ENCODE peak calls at places on chromosomes 3 and 15, in four cellular contexts. One of them, this sample, is unnamed.

GRCh38 chr15:81338422-81339007 is 14.6 kb upstream of the STARD5 start:
- DNase-seq in DMS 273 treated with DMSO at 0.1 percent for 48 hours: no peak
- DNase-seq in esophagus squamous epithelium: no peak
- DNase-seq in right cardiac atrium: peak
- DNase-seq in this sample: no peak

GRCh38 chr3:157999246-157999645 is 107.0 kb downstream of the SHOX2 start:
- DNase-seq in DMS 273 treated with DMSO at 0.1 percent for 48 hours: no peak
- DNase-seq in esophagus squamous epithelium: no peak
- DNase-seq in right cardiac atrium: no peak
- DNase-seq in this sample: no peak

GRCh38 chr3:190229632-190230424 is 92.4 kb downstream of the CLDN1 start:
- DNase-seq in DMS 273 treated with DMSO at 0.1 percent for 48 hours: no peak
- DNase-seq in esophagus squamous epithelium: no peak
- DNase-seq in right cardiac atrium: no peak
- DNase-seq in this sample: no peak

GRCh38 chr3:71987089-71987735 is 202.3 kb upstream of the PROK2 start:
- DNase-seq in DMS 273 treated with DMSO at 0.1 percent for 48 hours: no peak
- DNase-seq in esophagus squamous epithelium: no peak
- DNase-seq in right cardiac atrium: no peak
- DNase-seq in this sample: no peak

GRCh38 chr3:116285781-116286180 is 159.5 kb downstream of the LSAMP start:
- DNase-seq in DMS 273 treated with DMSO at 0.1 percent for 48 hours: no peak
- DNase-seq in esophagus squamous epithelium: no peak
- DNase-seq in right cardiac atrium: no peak
- DNase-seq in this sample: no peak

GRCh38 chr3:76930712-76931111 is 109.2 kb upstream of the ROBO2 start:
- DNase-seq in DMS 273 treated with DMSO at 0.1 percent for 48 hours: no peak
- DNase-seq in esophagus squamous epithelium: no peak
- DNase-seq in right cardiac atrium: no peak
- DNase-seq in this sample: no peak

GRCh38 chr15:83809345-83809744 is 155.4 kb downstream of the ADAMTSL3 start:
- DNase-seq in DMS 273 treated with DMSO at 0.1 percent for 48 hours: no peak
- DNase-seq in esophagus squamous epithelium: no peak
- DNase-seq in right cardiac atrium: no peak
- DNase-seq in this sample: no peak

GRCh38 chr3:8629151-8630021 is 15.2 kb downstream of the SSUH2 start:
- DNase-seq in DMS 273 treated with DMSO at 0.1 percent for 48 hours: no peak
- DNase-seq in esophagus squamous epithelium: no peak
- DNase-seq in right cardiac atrium: no peak
- DNase-seq in this sample: no peak

GRCh38 chr3:162704991-162705390 is 1208.4 kb downstream of the OTOL1 start:
- DNase-seq in DMS 273 treated with DMSO at 0.1 percent for 48 hours: no peak
- DNase-seq in esophagus squamous epithelium: no peak
- DNase-seq in right cardiac atrium: no peak
- DNase-seq in this sample: no peak

GRCh38 chr3:107674371-107674770 is 151.6 kb downstream of the BBX start:
- DNase-seq in DMS 273 treated with DMSO at 0.1 percent for 48 hours: no peak
- DNase-seq in esophagus squamous epithelium: no peak
- DNase-seq in right cardiac atrium: peak
- DNase-seq in this sample: no peak

GRCh38 chr15:66997212-66997611 is 68.2 kb upstream of the SMAD3 start:
- DNase-seq in DMS 273 treated with DMSO at 0.1 percent for 48 hours: no peak
- DNase-seq in esophagus squamous epithelium: no peak
- DNase-seq in right cardiac atrium: no peak
- DNase-seq in this sample: no peak

GRCh38 chr3:174408310-174408709 is 450.8 kb upstream of the NAALADL2 start:
- DNase-seq in DMS 273 treated with DMSO at 0.1 percent for 48 hours: no peak
- DNase-seq in esophagus squamous epithelium: no peak
- DNase-seq in right cardiac atrium: no peak
- DNase-seq in this sample: no peak

GRCh38 chr3:108153451-108153981 is 62.7 kb upstream of the CD47 start:
- DNase-seq in DMS 273 treated with DMSO at 0.1 percent for 48 hours: peak
- DNase-seq in esophagus squamous epithelium: no peak
- DNase-seq in right cardiac atrium: no peak
- DNase-seq in this sample: no peak

GRCh38 chr15:54482251-54482650 is 504.0 kb downstream of the UNC13C start:
- DNase-seq in DMS 273 treated with DMSO at 0.1 percent for 48 hours: no peak
- DNase-seq in esophagus squamous epithelium: no peak
- DNase-seq in right cardiac atrium: no peak
- DNase-seq in this sample: no peak

GRCh38 chr3:149638401-149639092 is 19.3 kb downstream of the WWTR1 start:
- DNase-seq in DMS 273 treated with DMSO at 0.1 percent for 48 hours: no peak
- DNase-seq in esophagus squamous epithelium: no peak
- DNase-seq in right cardiac atrium: no peak
- DNase-seq in this sample: no peak

GRCh38 chr3:88005066-88005465 is 53.7 kb downstream of the CGGBP1 start:
- DNase-seq in DMS 273 treated with DMSO at 0.1 percent for 48 hours: no peak
- DNase-seq in esophagus squamous epithelium: no peak
- DNase-seq in right cardiac atrium: no peak
- DNase-seq in this sample: no peak

GRCh38 chr3:45180051-45180450 is 33.9 kb upstream of the CDCP1 start:
- DNase-seq in DMS 273 treated with DMSO at 0.1 percent for 48 hours: no peak
- DNase-seq in esophagus squamous epithelium: no peak
- DNase-seq in right cardiac atrium: no peak
- DNase-seq in this sample: no peak

GRCh38 chr15:86653344-86654192 is 573.9 kb downstream of the AGBL1 start:
- DNase-seq in DMS 273 treated with DMSO at 0.1 percent for 48 hours: no peak
- DNase-seq in esophagus squamous epithelium: no peak
- DNase-seq in right cardiac atrium: no peak
- DNase-seq in this sample: no peak

GRCh38 chr15:95742836-95743235 is 587.7 kb upstream of the NR2F2 start:
- DNase-seq in DMS 273 treated with DMSO at 0.1 percent for 48 hours: no peak
- DNase-seq in esophagus squamous epithelium: no peak
- DNase-seq in right cardiac atrium: peak
- DNase-seq in this sample: no peak

GRCh38 chr3:108394016-108394415 is 97.7 kb downstream of the HHLA2 start:
- DNase-seq in DMS 273 treated with DMSO at 0.1 percent for 48 hours: no peak
- DNase-seq in esophagus squamous epithelium: no peak
- DNase-seq in right cardiac atrium: no peak
- DNase-seq in this sample: no peak

GRCh38 chr15:39756806-39757522 is 25.7 kb downstream of the FSIP1 start:
- DNase-seq in DMS 273 treated with DMSO at 0.1 percent for 48 hours: peak
- DNase-seq in esophagus squamous epithelium: no peak
- DNase-seq in right cardiac atrium: no peak
- DNase-seq in this sample: no peak

GRCh38 chr3:121997372-121997771 is 24.7 kb downstream of the ILDR1 start:
- DNase-seq in DMS 273 treated with DMSO at 0.1 percent for 48 hours: no peak
- DNase-seq in esophagus squamous epithelium: no peak
- DNase-seq in right cardiac atrium: no peak
- DNase-seq in this sample: no peak

GRCh38 chr3:72265661-72266370 is 480.9 kb upstream of the PROK2 start:
- DNase-seq in DMS 273 treated with DMSO at 0.1 percent for 48 hours: no peak
- DNase-seq in esophagus squamous epithelium: no peak
- DNase-seq in right cardiac atrium: no peak
- DNase-seq in this sample: no peak

GRCh38 chr15:39066677-39067076 is 502.1 kb upstream of the RASGRP1 start:
- DNase-seq in DMS 273 treated with DMSO at 0.1 percent for 48 hours: no peak
- DNase-seq in esophagus squamous epithelium: no peak
- DNase-seq in right cardiac atrium: no peak
- DNase-seq in this sample: no peak

GRCh38 chr3:195549931-195550519 is 6.9 kb upstream of the PPP1R2 start:
- DNase-seq in DMS 273 treated with DMSO at 0.1 percent for 48 hours: no peak
- DNase-seq in esophagus squamous epithelium: no peak
- DNase-seq in right cardiac atrium: peak
- DNase-seq in this sample: no peak

GRCh38 chr3:4196748-4197147 is 106.4 kb upstream of the SETMAR start:
- DNase-seq in DMS 273 treated with DMSO at 0.1 percent for 48 hours: no peak
- DNase-seq in esophagus squamous epithelium: no peak
- DNase-seq in right cardiac atrium: no peak
- DNase-seq in this sample: no peak

GRCh38 chr3:32686713-32687112 is 1.7 kb downstream of the CNOT10 start:
- DNase-seq in DMS 273 treated with DMSO at 0.1 percent for 48 hours: no peak
- DNase-seq in esophagus squamous epithelium: no peak
- DNase-seq in right cardiac atrium: no peak
- DNase-seq in this sample: no peak

GRCh38 chr15:70442616-70443321 is 320.6 kb downstream of the UACA start:
- DNase-seq in DMS 273 treated with DMSO at 0.1 percent for 48 hours: no peak
- DNase-seq in esophagus squamous epithelium: no peak
- DNase-seq in right cardiac atrium: no peak
- DNase-seq in this sample: no peak

GRCh38 chr3:85835857-85836470 is 877.2 kb downstream of the CADM2 start:
- DNase-seq in DMS 273 treated with DMSO at 0.1 percent for 48 hours: no peak
- DNase-seq in esophagus squamous epithelium: no peak
- DNase-seq in right cardiac atrium: no peak
- DNase-seq in this sample: no peak

GRCh38 chr3:188890572-188891270 is 281.1 kb upstream of the TPRG1 start:
- DNase-seq in DMS 273 treated with DMSO at 0.1 percent for 48 hours: no peak
- DNase-seq in esophagus squamous epithelium: no peak
- DNase-seq in right cardiac atrium: no peak
- DNase-seq in this sample: no peak

GRCh38 chr3:194382892-194383223 is 13.3 kb upstream of the LRRC15 start:
- DNase-seq in DMS 273 treated with DMSO at 0.1 percent for 48 hours: no peak
- DNase-seq in esophagus squamous epithelium: no peak
- DNase-seq in right cardiac atrium: no peak
- DNase-seq in this sample: no peak

GRCh38 chr3:128491071-128491899 is 1.7 kb downstream of the GATA2 start:
- DNase-seq in DMS 273 treated with DMSO at 0.1 percent for 48 hours: no peak
- DNase-seq in esophagus squamous epithelium: no peak
- DNase-seq in right cardiac atrium: peak
- DNase-seq in this sample: no peak

GRCh38 chr3:130787422-130788068 is 40.9 kb upstream of the PIK3R4 start:
- DNase-seq in DMS 273 treated with DMSO at 0.1 percent for 48 hours: no peak
- DNase-seq in esophagus squamous epithelium: no peak
- DNase-seq in right cardiac atrium: no peak
- DNase-seq in this sample: no peak

GRCh38 chr3:30658328-30659052 is 52.1 kb downstream of the TGFBR2 start:
- DNase-seq in DMS 273 treated with DMSO at 0.1 percent for 48 hours: no peak
- DNase-seq in esophagus squamous epithelium: no peak
- DNase-seq in right cardiac atrium: peak
- DNase-seq in this sample: no peak

GRCh38 chr15:85761635-85762034 is 33.1 kb downstream of the KLHL25 start:
- DNase-seq in DMS 273 treated with DMSO at 0.1 percent for 48 hours: no peak
- DNase-seq in esophagus squamous epithelium: no peak
- DNase-seq in right cardiac atrium: no peak
- DNase-seq in this sample: no peak

GRCh38 chr3:62453448-62453847 is 80.1 kb upstream of the FEZF2 start:
- DNase-seq in DMS 273 treated with DMSO at 0.1 percent for 48 hours: no peak
- DNase-seq in esophagus squamous epithelium: no peak
- DNase-seq in right cardiac atrium: no peak
- DNase-seq in this sample: no peak

GRCh38 chr15:77456746-77457618 is 36.3 kb downstream of the HMG20A start:
- DNase-seq in DMS 273 treated with DMSO at 0.1 percent for 48 hours: no peak
- DNase-seq in esophagus squamous epithelium: no peak
- DNase-seq in right cardiac atrium: no peak
- DNase-seq in this sample: no peak

GRCh38 chr3:56899851-56900250 is 98.1 kb upstream of the ARHGEF3 start:
- DNase-seq in DMS 273 treated with DMSO at 0.1 percent for 48 hours: no peak
- DNase-seq in esophagus squamous epithelium: no peak
- DNase-seq in right cardiac atrium: no peak
- DNase-seq in this sample: no peak

GRCh38 chr15:48507416-48508065 is 138.0 kb downstream of the FBN1 start:
- DNase-seq in DMS 273 treated with DMSO at 0.1 percent for 48 hours: peak
- DNase-seq in esophagus squamous epithelium: no peak
- DNase-seq in right cardiac atrium: no peak
- DNase-seq in this sample: no peak